ENCODE peak calls at places on chromosomes 16 and 17, in nine cellular contexts. H is trophoblast cell, K is adipocyte, N is heart left ventricle, B is fibroblast of lung, U is GM23248, Q is hepatocyte, A is tibial artery, O is cardiac muscle cell. X is an unnamed sample. For H3K9me3 and H3K27me3, the result is how much of the 10 kb centered on the place peaks cover.

GRCh38 chr16:74591914-74592650 is 14.8 kb downstream of the GLG1 start:
- DNase-seq in H (no peak), K (no peak), N (no peak), B (no peak), U (no peak), Q (no peak), A (peak), O (no peak), X (no peak)

GRCh38 chr16:50303605-50304466 is 37.5 kb downstream of the ADCY7 start:
- DNase-seq in H (no peak), K (no peak), N (peak), B (peak), U (no peak), Q (no peak), A (peak), O (peak), X (no peak)

GRCh38 chr16:66918803-66919568 is at the start of gene CDH16:
- DNase-seq in H (peak), K (no peak), N (no peak), B (no peak), U (no peak), Q (peak), A (no peak), O (no peak), X (no peak)

GRCh38 chr17:76246080-76247066 is 6.1 kb upstream of the RNF157 start:
- DNase-seq in H (no peak), K (peak), N (no peak), B (peak), U (peak), Q (peak), A (peak), O (peak), X (no peak)

GRCh38 chr17:43758497-43759174 is at the start of gene SOST:
- DNase-seq in H (no peak), K (no peak), N (no peak), B (no peak), U (no peak), Q (no peak), A (peak), O (peak), X (no peak)

GRCh38 chr16:4702466-4702808 is 9.1 kb downstream of the NUDT16L1 start:
- DNase-seq in H (no peak), K (no peak), N (no peak), B (no peak), U (no peak), Q (peak), A (no peak), O (no peak), X (no peak)

GRCh38 chr16:70380205-70380918 is 33.7 kb downstream of the DDX19A start:
- DNase-seq in H (peak), K (peak), N (peak), B (peak), U (peak), Q (peak), A (peak), O (peak), X (peak)

GRCh38 chr16:46757339-46758050 is 9.4 kb upstream of the MYLK3 start:
- DNase-seq in H (no peak), K (peak), N (peak), B (no peak), U (no peak), Q (peak), A (no peak), O (peak), X (no peak)

GRCh38 chr16:25157476-25157875 is 45.9 kb downstream of the LCMT1 start:
- DNase-seq in H (no peak), K (no peak), N (no peak), B (no peak), U (no peak), Q (no peak), A (no peak), O (no peak), X (no peak)

GRCh38 chr16:17375388-17376304 is 95.1 kb downstream of the XYLT1 start:
- DNase-seq in H (no peak), K (no peak), N (no peak), B (no peak), U (no peak), Q (peak), A (no peak), O (no peak), X (no peak)

DNA sequence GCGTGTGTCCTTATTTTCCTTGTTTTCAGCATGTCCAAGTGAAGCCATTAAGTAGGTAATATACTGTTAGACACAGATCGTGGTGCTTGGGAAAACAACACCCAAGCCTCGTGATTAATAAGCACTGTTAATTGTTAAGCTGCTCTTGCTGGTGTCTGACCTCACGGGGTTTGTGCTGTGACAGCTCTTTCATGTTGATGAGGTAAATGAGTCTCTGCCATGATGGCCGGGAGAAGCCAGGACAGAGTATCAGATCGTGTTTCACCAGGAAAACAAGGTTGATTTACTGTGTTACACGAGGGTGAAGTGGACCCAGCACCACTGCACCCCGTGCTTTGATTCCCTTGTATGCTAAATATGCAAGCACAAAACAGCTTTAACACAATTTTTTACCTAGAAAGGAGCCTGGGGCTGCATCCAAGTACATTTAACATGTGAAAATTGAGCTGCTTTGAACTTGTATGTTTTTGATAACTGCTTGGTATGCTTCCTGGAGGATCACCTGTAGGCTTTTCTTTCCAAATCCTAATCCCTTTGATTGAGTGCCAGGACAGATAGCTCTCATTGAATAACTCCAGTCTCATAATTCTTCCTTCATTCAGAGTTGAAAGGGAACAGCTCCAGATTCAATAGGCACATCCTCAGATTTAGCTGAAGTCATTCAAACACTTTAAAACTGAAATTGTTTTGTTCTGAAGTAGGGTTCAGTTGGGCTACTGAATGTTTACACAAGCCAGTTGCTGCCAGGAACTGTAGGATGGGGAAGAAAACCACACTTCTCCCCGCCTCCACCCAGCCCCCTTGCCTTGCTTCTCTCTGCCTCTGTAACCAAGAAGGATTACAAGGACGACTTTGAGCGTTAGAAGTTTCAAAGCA is 287.5 kb downstream of the FTO start:
- DNase-seq in H (no peak), K (peak), N (no peak), B (peak), U (no peak), Q (peak), A (no peak), O (peak), X (peak)
- H3K4me3 ChIP-seq in H (no peak), K (no peak), N (no peak), B (no peak), U (no peak), Q (no peak), A (no peak), O (no peak), X (no peak)

DNA sequence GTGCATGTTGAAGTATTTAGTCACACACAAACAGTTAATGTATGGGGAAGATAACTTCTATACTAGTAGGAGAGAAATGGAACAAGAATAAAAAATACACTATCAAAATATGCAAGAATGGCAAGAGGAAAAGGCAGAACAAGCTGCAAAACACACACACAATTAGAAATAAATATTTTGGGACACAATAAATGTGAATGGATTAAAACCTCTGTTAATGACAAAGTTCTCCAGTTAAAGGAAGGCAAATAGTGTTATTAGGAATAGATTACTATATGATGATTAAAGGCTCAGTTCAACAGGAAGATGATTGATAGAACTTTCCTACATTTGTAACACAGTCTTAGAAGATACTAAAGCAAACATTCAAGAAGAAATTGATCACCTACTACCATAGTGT is 106.3 kb upstream of the ZNF750 start:
- DNase-seq in H (no peak), K (no peak), N (no peak), B (no peak), U (no peak), Q (no peak), A (no peak), O (no peak), X (no peak)
- H3K9me3 ChIP-seq in H (half or more), K (under half), N (under half), B (under half), U (under half), Q (under half), A (under half), O (under half), X (half or more)

GRCh38 chr16:1081734-1082265 is 9.3 kb downstream of the SSTR5 start:
- DNase-seq in H (no peak), K (no peak), N (no peak), B (no peak), U (no peak), Q (no peak), A (no peak), O (no peak), X (no peak)
- H3K27me3 ChIP-seq in H (under half), K (under half), N (half or more), B (under half), U (under half), Q (under half), A (under half), O (under half), X (under half)

DNA sequence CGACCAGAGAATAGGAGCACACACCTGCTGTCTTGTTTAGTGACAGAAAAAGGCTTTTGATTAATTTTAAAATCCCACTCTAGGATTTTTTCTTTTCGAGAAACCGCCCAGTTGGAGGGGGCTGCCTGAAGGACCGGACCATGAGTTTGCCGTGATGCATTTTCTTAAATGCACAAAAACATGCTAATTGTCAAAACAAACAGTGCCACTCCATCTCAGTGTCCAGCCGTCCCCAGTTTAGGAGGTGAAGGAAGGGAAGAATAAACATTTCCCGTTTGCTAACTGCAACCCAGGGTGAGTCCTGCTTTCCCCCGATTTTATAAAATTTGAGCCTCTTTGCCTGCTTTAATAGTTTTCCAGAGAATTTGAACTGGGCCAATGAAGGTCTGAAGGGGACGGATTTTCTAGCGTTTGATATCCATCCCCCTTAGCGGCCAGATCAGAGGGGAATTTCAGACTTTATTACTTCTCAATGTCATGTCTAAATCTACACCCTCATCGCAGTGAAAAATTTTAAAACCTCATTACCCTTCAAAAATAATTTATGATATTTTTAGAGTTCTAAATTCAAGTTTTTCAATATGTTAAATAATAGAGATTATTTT is 3.3 kb downstream of the FOXC2 start:
- DNase-seq in H (no peak), K (peak), N (no peak), B (no peak), U (no peak), Q (no peak), A (peak), O (no peak), X (no peak)
- H3K4me3 ChIP-seq in H (no peak), K (peak), N (peak), B (peak), U (peak), Q (no peak), A (peak), O (peak), X (peak)

GRCh38 chr17:57400648-57401047 is 144.3 kb downstream of the MSI2 start:
- DNase-seq in H (no peak), K (no peak), N (no peak), B (no peak), U (no peak), Q (no peak), A (no peak), O (no peak), X (no peak)

GRCh38 chr17:57403241-57403640 is 146.9 kb downstream of the MSI2 start:
- DNase-seq in H (no peak), K (no peak), N (no peak), B (no peak), U (no peak), Q (no peak), A (no peak), O (no peak), X (no peak)

GRCh38 chr17:57401556-57402488 is 145.5 kb downstream of the MSI2 start:
- DNase-seq in H (no peak), K (no peak), N (no peak), B (no peak), U (no peak), Q (no peak), A (no peak), O (no peak), X (no peak)

GRCh38 chr17:57404073-57404472 is 147.8 kb downstream of the MSI2 start:
- DNase-seq in H (no peak), K (no peak), N (no peak), B (no peak), U (no peak), Q (no peak), A (no peak), O (no peak), X (no peak)

GRCh38 chr17:57402691-57403090 is 146.4 kb downstream of the MSI2 start:
- DNase-seq in H (no peak), K (no peak), N (no peak), B (no peak), U (no peak), Q (no peak), A (no peak), O (no peak), X (no peak)
- H3K9me3 ChIP-seq in H (under half), K (under half), N (under half), B (under half), U (under half), Q (under half), A (under half), O (under half), X (under half)